ENCODE peak calls at places on chromosomes 6 and 20, in eight cellular contexts. Q, Y, X, G, E, K, H and U are unnamed samples.

GRCh38 chr6:89610149-89610642 is 28.4 kb downstream of the LYRM2 start:
- DNase-seq in Q (peak; percentile 90), Y (peak; percentile 73), X (peak; percentile 57), G (no peak), E (peak; percentile 48), K (peak; percentile 72), H (peak; percentile 47), U (peak; percentile 21)

GRCh38 chr20:43750774-43751166 is 24.0 kb upstream of the GTSF1L start:
- DNase-seq in Q (peak; percentile 33), Y (no peak), X (no peak), G (no peak), E (no peak), K (no peak), H (no peak), U (no peak)

GRCh38 chr20:8790442-8791074 is 278.3 kb upstream of the PLCB4 start:
- DNase-seq in Q (peak; percentile 6), Y (no peak), X (no peak), G (no peak), E (peak; percentile 41), K (no peak), H (no peak), U (peak; percentile 73)

GRCh38 chr6:41881506-41881905 is 13.7 kb downstream of the USP49 start:
- DNase-seq in Q (no peak), Y (no peak), X (no peak), G (no peak), E (no peak), K (no peak), H (no peak), U (peak; percentile 10)

GRCh38 chr6:39193201-39193791 is 36.0 kb downstream of the KCNK5 start:
- DNase-seq in Q (no peak), Y (no peak), X (no peak), G (no peak), E (no peak), K (no peak), H (no peak), U (no peak)

GRCh38 chr6:130625825-130626500 is 201.2 kb upstream of the SMLR1 start:
- DNase-seq in Q (peak; percentile 22), Y (no peak), X (no peak), G (no peak), E (peak; percentile 70), K (no peak), H (no peak), U (peak; percentile 85)

GRCh38 chr6:109441069-109441816 is 719 bp downstream of the SMPD2 start:
- DNase-seq in Q (peak; percentile 47), Y (no peak), X (peak; percentile 40), G (no peak), E (peak; percentile 31), K (peak; percentile 29), H (peak; percentile 62), U (peak; percentile 69)

GRCh38 chr20:31979713-31980426 is 11.9 kb downstream of the XKR7 start:
- DNase-seq in Q (no peak), Y (no peak), X (no peak), G (no peak), E (no peak), K (no peak), H (no peak), U (no peak)

GRCh38 chr20:63114006-63114692 is 101.8 kb downstream of the YTHDF1 start:
- DNase-seq in Q (no peak), Y (no peak), X (no peak), G (no peak), E (no peak), K (no peak), H (no peak), U (no peak)

GRCh38 chr6:152552616-152553209 is 84.4 kb downstream of the SYNE1 start:
- DNase-seq in Q (peak; percentile 29), Y (peak; percentile 70), X (peak; percentile 11), G (peak; percentile 7), E (peak; percentile 70), K (no peak), H (peak; percentile 15), U (peak; percentile 87)

GRCh38 chr20:49957487-49957938 is 21.3 kb downstream of the RNF114 start:
- DNase-seq in Q (no peak), Y (no peak), X (no peak), G (no peak), E (no peak), K (no peak), H (no peak), U (no peak)

GRCh38 chr20:6036213-6036612 is 17.6 kb downstream of the LRRN4 start:
- DNase-seq in Q (no peak), Y (no peak), X (no peak), G (no peak), E (no peak), K (no peak), H (no peak), U (no peak)

GRCh38 chr20:12528591-12529041 is 480.2 kb upstream of the SPTLC3 start:
- DNase-seq in Q (no peak), Y (no peak), X (no peak), G (no peak), E (no peak), K (no peak), H (no peak), U (no peak)

GRCh38 chr20:18909254-18909653 is 95.7 kb downstream of the SCP2D1 start:
- DNase-seq in Q (no peak), Y (no peak), X (no peak), G (no peak), E (no peak), K (no peak), H (no peak), U (no peak)

GRCh38 chr6:2205396-2205795 is 40.0 kb downstream of the GMDS start:
- DNase-seq in Q (no peak), Y (no peak), X (no peak), G (no peak), E (no peak), K (no peak), H (no peak), U (no peak)

GRCh38 chr20:31833130-31833930 is 12.1 kb downstream of the FOXS1 start:
- DNase-seq in Q (peak; percentile 81), Y (no peak), X (peak; percentile 34), G (no peak), E (peak; percentile 58), K (peak; percentile 43), H (peak; percentile 30), U (peak; percentile 47)

GRCh38 chr6:31272856-31273626 is 1.1 kb upstream of the HLA-C start:
- DNase-seq in Q (peak; percentile 49), Y (no peak), X (peak; percentile 16), G (no peak), E (no peak), K (no peak), H (no peak), U (no peak)

GRCh38 chr20:326645-327031 is 1.3 kb downstream of the SOX12 start:
- DNase-seq in Q (no peak), Y (no peak), X (no peak), G (no peak), E (no peak), K (no peak), H (no peak), U (peak; percentile 59)

GRCh38 chr6:37524025-37524647 is 24.4 kb upstream of the CCDC167 start:
- DNase-seq in Q (no peak), Y (no peak), X (no peak), G (no peak), E (no peak), K (no peak), H (no peak), U (peak; percentile 26)

GRCh38 chr6:87575423-87575822 is 14.4 kb downstream of the RARS2 start:
- DNase-seq in Q (no peak), Y (no peak), X (no peak), G (no peak), E (no peak), K (no peak), H (no peak), U (no peak)